ENCODE peak calls at places on chromosomes 5 and 9, in four cellular contexts. One of them, this sample, is unnamed.

GRCh38 chr5:1125030-1125357 is 13.1 kb upstream of the SLC12A7 start:
- DNase-seq in A673: peak
- DNase-seq in fibroblast of lung: peak
- DNase-seq in KG1: no peak
- DNase-seq in this sample: no peak

GRCh38 chr5:116303340-116303739 is 218.5 kb downstream of the COMMD10 start:
- DNase-seq in A673: no peak
- DNase-seq in fibroblast of lung: no peak
- DNase-seq in KG1: no peak
- DNase-seq in this sample: no peak

GRCh38 chr5:32642276-32643002 is 57.1 kb downstream of the SUB1 start:
- DNase-seq in A673: no peak
- DNase-seq in fibroblast of lung: peak
- DNase-seq in KG1: no peak
- DNase-seq in this sample: no peak

GRCh38 chr5:78300464-78301045 is 6.1 kb upstream of the AP3B1 start:
- DNase-seq in A673: no peak
- DNase-seq in fibroblast of lung: peak
- DNase-seq in KG1: no peak
- DNase-seq in this sample: no peak

GRCh38 chr5:110088676-110089436 is 399.1 kb downstream of the MAN2A1 start:
- DNase-seq in A673: no peak
- DNase-seq in fibroblast of lung: no peak
- DNase-seq in KG1: no peak
- DNase-seq in this sample: no peak

GRCh38 chr5:146751781-146752401 is 126.7 kb downstream of the PPP2R2B start:
- DNase-seq in A673: no peak
- DNase-seq in fibroblast of lung: no peak
- DNase-seq in KG1: no peak
- DNase-seq in this sample: no peak

GRCh38 chr5:87770016-87770415 is 357.3 kb upstream of the CCNH start:
- DNase-seq in A673: no peak
- DNase-seq in fibroblast of lung: no peak
- DNase-seq in KG1: no peak
- DNase-seq in this sample: no peak

GRCh38 chr9:126116351-126117157 is 210.1 kb upstream of the MVB12B start:
- DNase-seq in A673: no peak
- DNase-seq in fibroblast of lung: no peak
- DNase-seq in KG1: no peak
- DNase-seq in this sample: no peak

GRCh38 chr5:127343866-127344265 is 53.3 kb downstream of the MEGF10 start:
- DNase-seq in A673: no peak
- DNase-seq in fibroblast of lung: no peak
- DNase-seq in KG1: no peak
- DNase-seq in this sample: no peak

GRCh38 chr5:142095035-142095434 is 13.5 kb upstream of the NDFIP1 start:
- DNase-seq in A673: no peak
- DNase-seq in fibroblast of lung: no peak
- DNase-seq in KG1: no peak
- DNase-seq in this sample: no peak

GRCh38 chr5:173643964-173644363 is 27.5 kb upstream of the BOD1 start:
- DNase-seq in A673: no peak
- DNase-seq in fibroblast of lung: no peak
- DNase-seq in KG1: no peak
- DNase-seq in this sample: no peak

GRCh38 chr9:18320046-18320445 is 153.9 kb upstream of the ADAMTSL1 start:
- DNase-seq in A673: no peak
- DNase-seq in fibroblast of lung: peak
- DNase-seq in KG1: no peak
- DNase-seq in this sample: no peak

GRCh38 chr5:111144352-111144930 is 52.3 kb downstream of the WDR36 start:
- DNase-seq in A673: no peak
- DNase-seq in fibroblast of lung: no peak
- DNase-seq in KG1: no peak
- DNase-seq in this sample: no peak

GRCh38 chr9:135932656-135933055 is 25.3 kb upstream of the CAMSAP1 start:
- DNase-seq in A673: no peak
- DNase-seq in fibroblast of lung: no peak
- DNase-seq in KG1: no peak
- DNase-seq in this sample: no peak

GRCh38 chr5:128403350-128403749 is 134.7 kb downstream of the FBN2 start:
- DNase-seq in A673: peak
- DNase-seq in fibroblast of lung: no peak
- DNase-seq in KG1: no peak
- DNase-seq in this sample: no peak

GRCh38 chr5:169911448-169912212 is 68.7 kb downstream of the INSYN2B start:
- DNase-seq in A673: peak
- DNase-seq in fibroblast of lung: no peak
- DNase-seq in KG1: no peak
- DNase-seq in this sample: no peak

GRCh38 chr5:157265714-157266285 is at the start of gene CYFIP2:
- DNase-seq in A673: peak
- DNase-seq in fibroblast of lung: peak
- DNase-seq in KG1: peak
- DNase-seq in this sample: no peak

GRCh38 chr5:163401271-163401670 is 36.1 kb upstream of the CCNG1 start:
- DNase-seq in A673: peak
- DNase-seq in fibroblast of lung: no peak
- DNase-seq in KG1: no peak
- DNase-seq in this sample: no peak

GRCh38 chr9:110432253-110432652 is 94.6 kb upstream of the TXNDC8 start:
- DNase-seq in A673: no peak
- DNase-seq in fibroblast of lung: peak
- DNase-seq in KG1: no peak
- DNase-seq in this sample: no peak

GRCh38 chr9:88678431-88678830 is 143.5 kb downstream of the NXNL2 start:
- DNase-seq in A673: no peak
- DNase-seq in fibroblast of lung: no peak
- DNase-seq in KG1: no peak
- DNase-seq in this sample: no peak

GRCh38 chr9:99127372-99128132 is 22.6 kb downstream of the TGFBR1 start:
- DNase-seq in A673: no peak
- DNase-seq in fibroblast of lung: peak
- DNase-seq in KG1: no peak
- DNase-seq in this sample: no peak

GRCh38 chr5:139251281-139251687 is 42.3 kb upstream of the MATR3 start:
- DNase-seq in A673: no peak
- DNase-seq in fibroblast of lung: no peak
- DNase-seq in KG1: no peak
- DNase-seq in this sample: no peak

GRCh38 chr5:38443390-38443789 is 113.1 kb downstream of the LIFR start:
- DNase-seq in A673: no peak
- DNase-seq in fibroblast of lung: no peak
- DNase-seq in KG1: no peak
- DNase-seq in this sample: no peak

GRCh38 chr9:38309324-38310195 is 82.9 kb upstream of the ALDH1B1 start:
- DNase-seq in A673: peak
- DNase-seq in fibroblast of lung: no peak
- DNase-seq in KG1: no peak
- DNase-seq in this sample: peak